ENCODE peak calls at places on chromosomes 3 and 15, in ten cellular contexts. K, F, P, U, L, E, Y, Z, A and X are unnamed samples. For H3K4me1, the result is how much of the 10 kb centered on the place peaks cover.

GRCh38 chr15:49154359-49154758 is 1.0 kb downstream of the COPS2 start:
- DNase-seq in K (no peak), F (no peak), P (no peak), U (no peak), L (peak), E (no peak), Y (no peak), Z (no peak), A (no peak), X (no peak)

GRCh38 chr15:72306211-72306785 is 13.7 kb downstream of the CELF6 start:
- DNase-seq in K (peak), F (no peak), P (no peak), U (peak), L (peak), E (no peak), Y (peak), Z (peak), A (no peak), X (no peak)

GRCh38 chr3:13708301-13708700 is 159.4 kb downstream of the FBLN2 start:
- DNase-seq in K (no peak), F (no peak), P (no peak), U (peak), L (no peak), E (no peak), Y (no peak), Z (no peak), A (no peak), X (no peak)

GRCh38 chr3:172202797-172203196 is 163.4 kb downstream of the FNDC3B start:
- DNase-seq in K (no peak), F (no peak), P (no peak), U (no peak), L (peak), E (no peak), Y (no peak), Z (no peak), A (no peak), X (no peak)

GRCh38 chr3:58082047-58082446 is 73.8 kb downstream of the FLNB start:
- DNase-seq in K (peak), F (no peak), P (no peak), U (no peak), L (no peak), E (no peak), Y (no peak), Z (no peak), A (no peak), X (no peak)

GRCh38 chr15:78507831-78508160 is 419 bp downstream of the HYKK start:
- DNase-seq in K (no peak), F (no peak), P (no peak), U (no peak), L (peak), E (no peak), Y (no peak), Z (no peak), A (no peak), X (peak)

GRCh38 chr3:74489393-74489792 is 125.1 kb downstream of the CNTN3 start:
- DNase-seq in K (no peak), F (no peak), P (no peak), U (no peak), L (peak), E (no peak), Y (no peak), Z (no peak), A (no peak), X (no peak)

GRCh38 chr3:52047295-52047960 is 8.9 kb downstream of the DUSP7 start:
- DNase-seq in K (no peak), F (no peak), P (no peak), U (no peak), L (peak), E (no peak), Y (no peak), Z (no peak), A (no peak), X (peak)

GRCh38 chr3:119637679-119638525 is 22.5 kb downstream of the POPDC2 start:
- DNase-seq in K (peak), F (peak), P (no peak), U (no peak), L (peak), E (peak), Y (no peak), Z (no peak), A (no peak), X (peak)

GRCh38 chr3:24595801-24596200 is 101.2 kb upstream of the THRB start:
- DNase-seq in K (peak), F (peak), P (no peak), U (no peak), L (peak), E (no peak), Y (no peak), Z (no peak), A (no peak), X (no peak)

GRCh38 chr3:55329849-55330248 is 157.3 kb downstream of the WNT5A start:
- DNase-seq in K (peak), F (peak), P (no peak), U (no peak), L (peak), E (no peak), Y (no peak), Z (no peak), A (no peak), X (peak)

GRCh38 chr3:170520996-170521395 is 64.9 kb downstream of the SLC7A14 start:
- DNase-seq in K (peak), F (no peak), P (no peak), U (no peak), L (no peak), E (no peak), Y (no peak), Z (no peak), A (no peak), X (no peak)

GRCh38 chr15:39173426-39173825 is 407.5 kb upstream of the THBS1 start:
- DNase-seq in K (no peak), F (no peak), P (no peak), U (no peak), L (no peak), E (no peak), Y (no peak), Z (no peak), A (no peak), X (no peak)

GRCh38 chr3:99330281-99330680 is 308.1 kb upstream of the COL8A1 start:
- DNase-seq in K (peak), F (no peak), P (no peak), U (no peak), L (peak), E (no peak), Y (no peak), Z (no peak), A (no peak), X (peak)

GRCh38 chr15:73244333-73244732 is 124.4 kb downstream of the HCN4 start:
- DNase-seq in K (no peak), F (peak), P (peak), U (peak), L (no peak), E (peak), Y (peak), Z (peak), A (no peak), X (no peak)

GRCh38 chr3:51379746-51380330 is 5.3 kb upstream of the MANF start:
- DNase-seq in K (no peak), F (no peak), P (no peak), U (no peak), L (no peak), E (no peak), Y (no peak), Z (no peak), A (no peak), X (no peak)

GRCh38 chr15:53193149-53193548 is 403.0 kb upstream of the ONECUT1 start:
- DNase-seq in K (peak), F (peak), P (no peak), U (no peak), L (peak), E (peak), Y (peak), Z (peak), A (peak), X (no peak)

GRCh38 chr3:176071943-176072342 is 1125.3 kb downstream of the TBL1XR1 start:
- DNase-seq in K (no peak), F (no peak), P (no peak), U (no peak), L (no peak), E (no peak), Y (no peak), Z (no peak), A (no peak), X (no peak)

GRCh38 chr15:61720197-61720596 is 340.1 kb downstream of the VPS13C start:
- DNase-seq in K (no peak), F (no peak), P (no peak), U (no peak), L (no peak), E (no peak), Y (no peak), Z (no peak), A (no peak), X (no peak)

GRCh38 chr3:128556949-128557348 is 63.9 kb upstream of the GATA2 start:
- DNase-seq in K (no peak), F (no peak), P (no peak), U (no peak), L (no peak), E (no peak), Y (no peak), Z (no peak), A (no peak), X (peak)

GRCh38 chr15:78044407-78045155 is 32.9 kb downstream of the TBC1D2B start:
- DNase-seq in K (no peak), F (no peak), P (no peak), U (no peak), L (peak), E (no peak), Y (no peak), Z (no peak), A (no peak), X (no peak)

GRCh38 chr3:9902372-9903237 is at the start of gene IL17RE:
- DNase-seq in K (no peak), F (no peak), P (no peak), U (peak), L (no peak), E (no peak), Y (no peak), Z (peak), A (no peak), X (no peak)

GRCh38 chr3:142623209-142623608 is 27.0 kb downstream of the PLS1 start:
- DNase-seq in K (no peak), F (no peak), P (no peak), U (no peak), L (no peak), E (no peak), Y (no peak), Z (no peak), A (no peak), X (no peak)

GRCh38 chr3:102492300-102492699 is 57.5 kb downstream of the ZPLD1 start:
- DNase-seq in K (no peak), F (no peak), P (no peak), U (no peak), L (no peak), E (no peak), Y (no peak), Z (no peak), A (no peak), X (no peak)

GRCh38 chr3:40187945-40188344 is 121.6 kb upstream of the EIF1B start:
- DNase-seq in K (no peak), F (no peak), P (no peak), U (no peak), L (no peak), E (no peak), Y (no peak), Z (no peak), A (no peak), X (no peak)

GRCh38 chr3:11246663-11246970 is 25.6 kb upstream of the ATG7 start:
- DNase-seq in K (no peak), F (no peak), P (no peak), U (no peak), L (no peak), E (no peak), Y (no peak), Z (no peak), A (no peak), X (no peak)

GRCh38 chr15:31476411-31476810 is 149.8 kb downstream of the KLF13 start:
- DNase-seq in K (no peak), F (no peak), P (no peak), U (peak), L (no peak), E (no peak), Y (no peak), Z (no peak), A (no peak), X (no peak)

GRCh38 chr15:71532994-71533393 is 277.4 kb upstream of the NR2E3 start:
- DNase-seq in K (no peak), F (no peak), P (peak), U (peak), L (peak), E (peak), Y (peak), Z (peak), A (no peak), X (no peak)

GRCh38 chr3:128632301-128632700 is 18.3 kb downstream of the RPN1 start:
- DNase-seq in K (no peak), F (no peak), P (no peak), U (no peak), L (no peak), E (no peak), Y (no peak), Z (no peak), A (no peak), X (no peak)

GRCh38 chr15:67253517-67254237 is 784 bp downstream of the AAGAB start:
- DNase-seq in K (peak), F (no peak), P (no peak), U (no peak), L (peak), E (no peak), Y (no peak), Z (no peak), A (peak), X (peak)

GRCh38 chr3:130688677-130689076 is 58.0 kb downstream of the PIK3R4 start:
- DNase-seq in K (no peak), F (no peak), P (no peak), U (no peak), L (no peak), E (no peak), Y (no peak), Z (no peak), A (no peak), X (no peak)

DNA sequence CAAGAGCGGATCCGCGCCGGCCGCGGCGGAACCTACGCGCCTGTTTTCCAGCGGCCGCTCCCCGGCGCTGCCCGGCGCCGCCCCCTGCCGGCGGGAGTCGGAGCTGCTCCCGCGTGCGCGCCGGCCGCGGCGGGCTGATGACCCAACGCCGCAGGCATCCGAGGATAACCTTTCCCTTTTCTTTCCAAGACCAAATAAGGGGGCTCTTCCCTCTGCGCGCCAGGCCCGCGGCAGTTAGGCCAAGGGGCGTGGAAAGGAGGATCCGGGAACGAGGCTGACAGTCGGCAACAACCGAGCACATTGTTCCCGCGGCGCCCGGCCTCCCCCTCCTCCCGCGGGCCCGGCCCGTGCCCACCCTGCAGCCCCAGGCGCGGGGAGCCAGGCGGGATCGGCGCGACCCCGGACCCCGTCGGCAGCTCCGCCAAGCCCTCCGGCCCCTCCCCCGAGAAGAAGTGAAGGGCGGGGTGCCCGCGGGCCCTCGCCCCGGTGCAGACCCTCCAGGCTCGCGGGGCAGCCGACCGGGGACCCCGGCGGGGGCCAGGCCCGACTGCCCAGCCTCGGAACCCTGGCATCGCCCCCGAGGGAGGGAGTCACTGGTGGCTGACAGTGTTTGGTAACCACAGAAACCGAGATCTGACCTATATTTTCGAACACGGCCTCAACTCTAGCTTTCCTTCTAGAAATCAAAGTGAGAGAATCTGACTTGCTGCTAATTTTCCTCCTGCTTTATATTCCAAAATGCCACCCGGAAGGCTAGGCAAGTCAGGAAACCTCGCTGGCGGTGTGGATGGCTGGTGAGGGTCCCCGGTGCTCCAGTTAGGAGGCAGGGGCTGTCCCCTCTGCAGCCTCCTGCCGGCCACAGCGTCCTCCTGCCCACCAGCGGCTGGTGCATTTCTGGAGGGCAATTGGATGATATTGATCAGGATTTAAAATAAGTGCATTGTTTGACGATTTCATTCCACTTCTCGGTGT is 45.6 kb upstream of the SYNM start:
- DNase-seq in K (peak), F (peak), P (peak), U (peak), L (peak), E (peak), Y (no peak), Z (peak), A (peak), X (peak)
- H2AFZ ChIP-seq in K (peak), F (peak), P (peak), U (no peak), L (peak), E (peak), Y (no peak), Z (peak), A (peak), X (peak)

GRCh38 chr3:138776961-138777360 is 57.8 kb downstream of the PIK3CB start:
- DNase-seq in K (no peak), F (no peak), P (no peak), U (no peak), L (no peak), E (no peak), Y (no peak), Z (no peak), A (no peak), X (no peak)

GRCh38 chr3:138771585-138771984 is 63.1 kb downstream of the PIK3CB start:
- DNase-seq in K (no peak), F (no peak), P (no peak), U (no peak), L (no peak), E (no peak), Y (no peak), Z (no peak), A (no peak), X (no peak)

GRCh38 chr3:138778643-138779042 is 56.1 kb downstream of the PIK3CB start:
- DNase-seq in K (no peak), F (no peak), P (no peak), U (no peak), L (no peak), E (no peak), Y (no peak), Z (no peak), A (no peak), X (no peak)

GRCh38 chr3:138775254-138775595 is 59.5 kb downstream of the PIK3CB start:
- DNase-seq in K (peak), F (no peak), P (no peak), U (no peak), L (peak), E (no peak), Y (no peak), Z (no peak), A (no peak), X (no peak)

DNA sequence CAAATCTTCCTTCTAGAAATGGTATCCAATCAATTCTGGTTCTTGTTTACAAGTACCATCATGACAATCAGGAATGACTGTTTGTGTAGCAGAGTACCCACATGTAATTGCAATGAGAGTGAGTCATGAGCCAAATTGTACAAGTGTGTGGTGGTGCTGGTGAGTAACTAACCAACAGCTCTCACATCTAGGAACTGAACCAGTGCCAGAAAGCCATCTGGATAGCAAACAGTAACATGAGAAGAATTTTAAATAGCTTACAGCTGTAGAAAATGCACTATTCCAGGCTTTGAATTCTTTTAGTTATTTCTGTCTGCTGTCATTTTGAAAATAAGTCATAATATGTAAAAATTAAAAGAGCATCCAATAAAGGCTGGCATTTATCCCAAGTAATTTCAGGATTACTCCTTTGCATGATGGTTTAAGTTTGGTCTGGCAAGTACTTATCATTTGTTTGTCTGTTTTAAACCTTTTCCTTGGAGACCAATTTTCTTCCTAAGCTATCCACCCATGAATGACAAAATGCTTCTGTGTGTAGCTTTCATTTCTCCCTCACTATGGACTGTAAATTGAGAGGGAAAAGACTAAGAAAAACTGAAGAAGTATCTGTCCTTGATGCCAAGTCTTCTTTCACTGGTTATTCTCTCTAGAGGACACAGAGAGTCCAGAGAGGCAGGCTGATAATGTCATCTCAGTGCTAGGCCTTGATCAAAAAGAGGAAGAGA is 60.0 kb downstream of the PIK3CB start:
- DNase-seq in K (peak), F (peak), P (peak), U (no peak), L (peak), E (peak), Y (no peak), Z (no peak), A (no peak), X (peak)
- H3K27ac ChIP-seq in K (peak), F (peak), P (peak), U (no peak), L (peak), E (no peak), Y (no peak), Z (peak), A (no peak), X (peak)

GRCh38 chr3:195904364-195904763 is 4.0 kb downstream of the TNK2 start:
- DNase-seq in K (no peak), F (no peak), P (no peak), U (no peak), L (no peak), E (no peak), Y (peak), Z (no peak), A (no peak), X (no peak)
- H3K4me1 ChIP-seq in K (under half), F (under half), P (half or more), U (under half), L (under half), E (under half), Y (half or more), Z (under half), A (under half), X (under half)

GRCh38 chr3:189824629-189825312 is 193.6 kb downstream of the TP63 start:
- DNase-seq in K (peak), F (peak), P (no peak), U (no peak), L (peak), E (no peak), Y (no peak), Z (no peak), A (no peak), X (peak)
- H2AFZ ChIP-seq in K (no peak), F (no peak), P (no peak), U (no peak), L (no peak), E (no peak), Y (no peak), Z (no peak), A (no peak), X (no peak)

GRCh38 chr3:48422272-48422671 is 7.6 kb downstream of the PLXNB1 start:
- DNase-seq in K (no peak), F (no peak), P (no peak), U (peak), L (no peak), E (no peak), Y (peak), Z (peak), A (no peak), X (peak)
- H3K27ac ChIP-seq in K (no peak), F (no peak), P (no peak), U (no peak), L (no peak), E (no peak), Y (no peak), Z (no peak), A (no peak), X (no peak)

DNA sequence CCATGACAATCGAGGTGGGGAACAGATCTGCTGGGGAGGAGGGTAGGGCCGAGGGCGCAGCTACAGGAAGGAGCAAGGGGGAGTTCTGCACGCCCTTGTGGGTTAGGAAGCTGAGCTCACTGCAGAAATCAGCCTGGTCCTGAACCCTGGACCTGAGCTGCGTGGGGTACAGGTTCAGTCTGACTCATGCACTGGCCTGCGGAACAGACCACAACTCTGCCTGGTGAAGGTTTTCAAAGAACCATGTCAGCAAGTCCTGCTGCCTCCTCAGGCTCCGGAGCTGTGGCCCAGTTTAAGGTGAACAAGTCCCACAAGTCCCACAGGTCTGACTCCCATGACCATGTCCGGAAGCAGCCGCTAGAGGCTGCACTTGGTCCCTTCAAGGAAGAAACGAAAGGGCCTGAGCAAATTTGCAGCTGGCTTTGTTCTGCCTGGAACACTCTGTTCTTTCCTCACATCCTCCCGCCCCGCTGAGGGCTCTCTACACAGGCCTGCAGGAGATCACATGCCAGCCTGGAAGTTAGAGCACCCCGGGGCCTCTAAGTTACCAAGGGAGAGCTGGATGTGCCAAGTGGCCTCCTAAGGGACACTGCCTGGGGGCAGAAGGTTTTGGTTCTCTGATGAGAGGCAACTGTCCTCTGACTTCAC is 49.3 kb upstream of the AKAP13 start:
- DNase-seq in K (peak), F (peak), P (peak), U (peak), L (peak), E (peak), Y (peak), Z (peak), A (peak), X (peak)
- H3K4me1 ChIP-seq in K (under half), F (under half), P (under half), U (under half), L (under half), E (under half), Y (half or more), Z (under half), A (under half), X (under half)